ENCODE peak calls at places on chromosome 18, in ten cellular contexts. One of them, this sample, is unnamed. For H3K27me3, the result is how much of the 10 kb centered on the place peaks cover.

GRCh38 chr18:72811047-72811446 is 56.7 kb downstream of the NETO1 start:
- DNase-seq in trophoblast cell: no peak
- DNase-seq in mesendoderm: no peak
- DNase-seq in adipocyte: no peak
- DNase-seq in aorta: no peak
- DNase-seq in left lung: no peak
- DNase-seq in naive thymus-derived CD4-positive, alpha-beta T cell: no peak
- DNase-seq in gastrocnemius medialis: no peak
- DNase-seq in esophagus squamous epithelium: no peak
- DNase-seq in upper lobe of left lung: no peak
- DNase-seq in this sample: no peak

GRCh38 chr18:3794537-3795348 is 344.8 kb downstream of the TGIF1 start:
- DNase-seq in trophoblast cell: peak
- DNase-seq in upper lobe of left lung: no peak
- DNase-seq in naive thymus-derived CD4-positive, alpha-beta T cell: no peak
- DNase-seq in esophagus squamous epithelium: no peak
- DNase-seq in aorta: no peak
- DNase-seq in mesendoderm: peak
- DNase-seq in gastrocnemius medialis: no peak
- DNase-seq in left lung: no peak
- DNase-seq in adipocyte: peak
- DNase-seq in this sample: no peak

GRCh38 chr18:58682429-58683069 is 11.3 kb downstream of the MALT1 start:
- DNase-seq in upper lobe of left lung: peak
- DNase-seq in gastrocnemius medialis: peak
- DNase-seq in left lung: no peak
- DNase-seq in naive thymus-derived CD4-positive, alpha-beta T cell: no peak
- DNase-seq in adipocyte: peak
- DNase-seq in mesendoderm: peak
- DNase-seq in esophagus squamous epithelium: no peak
- DNase-seq in trophoblast cell: no peak
- DNase-seq in aorta: no peak
- DNase-seq in this sample: peak

GRCh38 chr18:8988262-8988871 is 114.1 kb upstream of the NDUFV2 start:
- DNase-seq in gastrocnemius medialis: peak
- DNase-seq in mesendoderm: peak
- DNase-seq in trophoblast cell: peak
- DNase-seq in esophagus squamous epithelium: no peak
- DNase-seq in naive thymus-derived CD4-positive, alpha-beta T cell: peak
- DNase-seq in aorta: peak
- DNase-seq in left lung: no peak
- DNase-seq in adipocyte: peak
- DNase-seq in upper lobe of left lung: peak
- DNase-seq in this sample: peak

GRCh38 chr18:13558132-13558531 is 168.2 kb downstream of the FAM210A start:
- DNase-seq in adipocyte: peak
- DNase-seq in esophagus squamous epithelium: no peak
- DNase-seq in naive thymus-derived CD4-positive, alpha-beta T cell: no peak
- DNase-seq in trophoblast cell: no peak
- DNase-seq in aorta: no peak
- DNase-seq in mesendoderm: peak
- DNase-seq in gastrocnemius medialis: no peak
- DNase-seq in upper lobe of left lung: peak
- DNase-seq in left lung: no peak
- DNase-seq in this sample: no peak

GRCh38 chr18:7749510-7749981 is 182.4 kb downstream of the PTPRM start:
- DNase-seq in upper lobe of left lung: no peak
- DNase-seq in aorta: no peak
- DNase-seq in gastrocnemius medialis: no peak
- DNase-seq in adipocyte: peak
- DNase-seq in trophoblast cell: peak
- DNase-seq in naive thymus-derived CD4-positive, alpha-beta T cell: no peak
- DNase-seq in mesendoderm: peak
- DNase-seq in left lung: no peak
- DNase-seq in esophagus squamous epithelium: no peak
- DNase-seq in this sample: no peak

GRCh38 chr18:63872586-63872985 is 14.9 kb upstream of the SERPINB2 start:
- DNase-seq in upper lobe of left lung: no peak
- DNase-seq in left lung: no peak
- DNase-seq in naive thymus-derived CD4-positive, alpha-beta T cell: no peak
- DNase-seq in aorta: no peak
- DNase-seq in adipocyte: no peak
- DNase-seq in gastrocnemius medialis: no peak
- DNase-seq in mesendoderm: no peak
- DNase-seq in esophagus squamous epithelium: no peak
- DNase-seq in trophoblast cell: no peak
- DNase-seq in this sample: no peak

GRCh38 chr18:59029663-59030421 is 109.8 kb upstream of the SEC11C start:
- DNase-seq in esophagus squamous epithelium: no peak
- DNase-seq in naive thymus-derived CD4-positive, alpha-beta T cell: no peak
- DNase-seq in aorta: no peak
- DNase-seq in gastrocnemius medialis: no peak
- DNase-seq in upper lobe of left lung: no peak
- DNase-seq in left lung: no peak
- DNase-seq in mesendoderm: no peak
- DNase-seq in adipocyte: no peak
- DNase-seq in trophoblast cell: no peak
- DNase-seq in this sample: no peak

GRCh38 chr18:36025025-36025424 is 42.3 kb downstream of the RPRD1A start:
- DNase-seq in upper lobe of left lung: no peak
- DNase-seq in gastrocnemius medialis: no peak
- DNase-seq in mesendoderm: no peak
- DNase-seq in adipocyte: no peak
- DNase-seq in left lung: no peak
- DNase-seq in trophoblast cell: no peak
- DNase-seq in naive thymus-derived CD4-positive, alpha-beta T cell: no peak
- DNase-seq in aorta: no peak
- DNase-seq in esophagus squamous epithelium: no peak
- DNase-seq in this sample: no peak

GRCh38 chr18:78629426-78629825 is 350.2 kb upstream of the SALL3 start:
- DNase-seq in aorta: no peak
- DNase-seq in mesendoderm: no peak
- DNase-seq in esophagus squamous epithelium: no peak
- DNase-seq in naive thymus-derived CD4-positive, alpha-beta T cell: no peak
- DNase-seq in upper lobe of left lung: peak
- DNase-seq in adipocyte: no peak
- DNase-seq in gastrocnemius medialis: no peak
- DNase-seq in left lung: no peak
- DNase-seq in trophoblast cell: no peak
- DNase-seq in this sample: no peak

GRCh38 chr18:77133051-77133919 is 702 bp upstream of the MBP start:
- DNase-seq in trophoblast cell: no peak
- DNase-seq in upper lobe of left lung: peak
- DNase-seq in naive thymus-derived CD4-positive, alpha-beta T cell: no peak
- DNase-seq in left lung: peak
- DNase-seq in esophagus squamous epithelium: no peak
- DNase-seq in gastrocnemius medialis: peak
- DNase-seq in adipocyte: no peak
- DNase-seq in aorta: no peak
- DNase-seq in mesendoderm: peak
- DNase-seq in this sample: peak

GRCh38 chr18:30970201-30970816 is 72.2 kb downstream of the DSC3 start:
- DNase-seq in upper lobe of left lung: no peak
- DNase-seq in adipocyte: peak
- DNase-seq in gastrocnemius medialis: no peak
- DNase-seq in trophoblast cell: peak
- DNase-seq in left lung: no peak
- DNase-seq in esophagus squamous epithelium: no peak
- DNase-seq in aorta: no peak
- DNase-seq in naive thymus-derived CD4-positive, alpha-beta T cell: no peak
- DNase-seq in mesendoderm: peak
- DNase-seq in this sample: no peak

GRCh38 chr18:34358923-34359322 is 134.2 kb upstream of the NOL4 start:
- DNase-seq in mesendoderm: peak
- DNase-seq in naive thymus-derived CD4-positive, alpha-beta T cell: no peak
- DNase-seq in esophagus squamous epithelium: no peak
- DNase-seq in gastrocnemius medialis: no peak
- DNase-seq in left lung: no peak
- DNase-seq in adipocyte: no peak
- DNase-seq in aorta: no peak
- DNase-seq in upper lobe of left lung: no peak
- DNase-seq in trophoblast cell: no peak
- DNase-seq in this sample: no peak
- H3K27me3 ChIP-seq in mesendoderm: under half
- H3K27me3 ChIP-seq in naive thymus-derived CD4-positive, alpha-beta T cell: under half
- H3K27me3 ChIP-seq in esophagus squamous epithelium: under half
- H3K27me3 ChIP-seq in gastrocnemius medialis: under half
- H3K27me3 ChIP-seq in left lung: under half
- H3K27me3 ChIP-seq in adipocyte: under half
- H3K27me3 ChIP-seq in aorta: under half
- H3K27me3 ChIP-seq in upper lobe of left lung: under half
- H3K27me3 ChIP-seq in trophoblast cell: under half
- H3K27me3 ChIP-seq in this sample: under half

GRCh38 chr18:57086163-57086562 is 60.7 kb upstream of the BOD1L2 start:
- DNase-seq in aorta: no peak
- DNase-seq in trophoblast cell: no peak
- DNase-seq in gastrocnemius medialis: no peak
- DNase-seq in left lung: no peak
- DNase-seq in mesendoderm: no peak
- DNase-seq in esophagus squamous epithelium: no peak
- DNase-seq in naive thymus-derived CD4-positive, alpha-beta T cell: no peak
- DNase-seq in upper lobe of left lung: no peak
- DNase-seq in adipocyte: no peak
- DNase-seq in this sample: no peak
- H3K27me3 ChIP-seq in aorta: under half
- H3K27me3 ChIP-seq in trophoblast cell: under half
- H3K27me3 ChIP-seq in gastrocnemius medialis: under half
- H3K27me3 ChIP-seq in left lung: under half
- H3K27me3 ChIP-seq in mesendoderm: under half
- H3K27me3 ChIP-seq in esophagus squamous epithelium: under half
- H3K27me3 ChIP-seq in naive thymus-derived CD4-positive, alpha-beta T cell: under half
- H3K27me3 ChIP-seq in upper lobe of left lung: under half
- H3K27me3 ChIP-seq in adipocyte: under half
- H3K27me3 ChIP-seq in this sample: under half

GRCh38 chr18:37394610-37394965 is 171.0 kb downstream of the CELF4 start:
- DNase-seq in left lung: no peak
- DNase-seq in naive thymus-derived CD4-positive, alpha-beta T cell: no peak
- DNase-seq in upper lobe of left lung: no peak
- DNase-seq in esophagus squamous epithelium: no peak
- DNase-seq in adipocyte: no peak
- DNase-seq in trophoblast cell: no peak
- DNase-seq in gastrocnemius medialis: no peak
- DNase-seq in aorta: no peak
- DNase-seq in mesendoderm: no peak
- DNase-seq in this sample: no peak
- H3K27me3 ChIP-seq in left lung: under half
- H3K27me3 ChIP-seq in naive thymus-derived CD4-positive, alpha-beta T cell: under half
- H3K27me3 ChIP-seq in upper lobe of left lung: under half
- H3K27me3 ChIP-seq in esophagus squamous epithelium: under half
- H3K27me3 ChIP-seq in adipocyte: under half
- H3K27me3 ChIP-seq in trophoblast cell: under half
- H3K27me3 ChIP-seq in gastrocnemius medialis: under half
- H3K27me3 ChIP-seq in aorta: under half
- H3K27me3 ChIP-seq in mesendoderm: under half
- H3K27me3 ChIP-seq in this sample: under half

GRCh38 chr18:61459896-61460295 is 126.7 kb downstream of the CDH20 start:
- DNase-seq in gastrocnemius medialis: no peak
- DNase-seq in naive thymus-derived CD4-positive, alpha-beta T cell: no peak
- DNase-seq in esophagus squamous epithelium: no peak
- DNase-seq in adipocyte: peak
- DNase-seq in upper lobe of left lung: no peak
- DNase-seq in trophoblast cell: no peak
- DNase-seq in aorta: no peak
- DNase-seq in mesendoderm: no peak
- DNase-seq in left lung: no peak
- DNase-seq in this sample: no peak
- H3K27me3 ChIP-seq in gastrocnemius medialis: under half
- H3K27me3 ChIP-seq in naive thymus-derived CD4-positive, alpha-beta T cell: under half
- H3K27me3 ChIP-seq in esophagus squamous epithelium: under half
- H3K27me3 ChIP-seq in adipocyte: under half
- H3K27me3 ChIP-seq in upper lobe of left lung: under half
- H3K27me3 ChIP-seq in trophoblast cell: under half
- H3K27me3 ChIP-seq in aorta: under half
- H3K27me3 ChIP-seq in mesendoderm: under half
- H3K27me3 ChIP-seq in left lung: under half
- H3K27me3 ChIP-seq in this sample: under half

GRCh38 chr18:55743701-55744100 is 155.7 kb upstream of the TCF4 start:
- DNase-seq in upper lobe of left lung: no peak
- DNase-seq in esophagus squamous epithelium: no peak
- DNase-seq in aorta: no peak
- DNase-seq in left lung: no peak
- DNase-seq in naive thymus-derived CD4-positive, alpha-beta T cell: no peak
- DNase-seq in mesendoderm: no peak
- DNase-seq in gastrocnemius medialis: no peak
- DNase-seq in trophoblast cell: no peak
- DNase-seq in adipocyte: no peak
- DNase-seq in this sample: no peak

GRCh38 chr18:55748227-55748738 is 160.3 kb upstream of the TCF4 start:
- DNase-seq in adipocyte: no peak
- DNase-seq in esophagus squamous epithelium: no peak
- DNase-seq in aorta: no peak
- DNase-seq in left lung: no peak
- DNase-seq in gastrocnemius medialis: no peak
- DNase-seq in trophoblast cell: peak
- DNase-seq in naive thymus-derived CD4-positive, alpha-beta T cell: no peak
- DNase-seq in upper lobe of left lung: no peak
- DNase-seq in mesendoderm: peak
- DNase-seq in this sample: no peak

GRCh38 chr18:55738483-55739114 is 150.6 kb upstream of the TCF4 start:
- DNase-seq in gastrocnemius medialis: no peak
- DNase-seq in naive thymus-derived CD4-positive, alpha-beta T cell: no peak
- DNase-seq in upper lobe of left lung: no peak
- DNase-seq in trophoblast cell: no peak
- DNase-seq in aorta: no peak
- DNase-seq in left lung: no peak
- DNase-seq in mesendoderm: no peak
- DNase-seq in esophagus squamous epithelium: no peak
- DNase-seq in adipocyte: no peak
- DNase-seq in this sample: no peak

GRCh38 chr18:55739488-55739887 is 151.5 kb upstream of the TCF4 start:
- DNase-seq in esophagus squamous epithelium: no peak
- DNase-seq in trophoblast cell: no peak
- DNase-seq in gastrocnemius medialis: no peak
- DNase-seq in adipocyte: no peak
- DNase-seq in mesendoderm: no peak
- DNase-seq in aorta: no peak
- DNase-seq in left lung: no peak
- DNase-seq in naive thymus-derived CD4-positive, alpha-beta T cell: no peak
- DNase-seq in upper lobe of left lung: no peak
- DNase-seq in this sample: no peak

DNA sequence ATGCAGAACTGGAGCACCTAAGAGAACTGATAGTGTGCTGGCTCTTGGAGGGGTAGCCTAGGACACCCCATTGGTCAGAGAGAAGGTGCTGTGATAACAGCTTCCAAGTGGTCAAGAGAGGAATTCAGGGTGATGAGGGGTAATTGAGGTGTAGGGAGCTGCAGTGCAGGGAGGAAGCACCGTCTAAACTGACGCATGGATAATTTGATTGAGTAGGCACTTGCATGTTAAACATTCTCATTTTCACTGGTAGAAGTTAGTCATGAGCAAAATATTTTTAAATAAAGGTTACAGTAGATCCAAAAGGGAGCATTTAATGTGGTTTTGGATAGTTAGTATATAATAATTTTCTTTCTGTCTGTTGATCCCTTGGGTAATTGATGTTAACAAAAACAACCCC is 155.1 kb upstream of the TCF4 start:
- DNase-seq in esophagus squamous epithelium: no peak
- DNase-seq in upper lobe of left lung: no peak
- DNase-seq in naive thymus-derived CD4-positive, alpha-beta T cell: no peak
- DNase-seq in gastrocnemius medialis: no peak
- DNase-seq in aorta: no peak
- DNase-seq in mesendoderm: no peak
- DNase-seq in adipocyte: no peak
- DNase-seq in left lung: no peak
- DNase-seq in trophoblast cell: no peak
- DNase-seq in this sample: no peak
- H3K27me3 ChIP-seq in esophagus squamous epithelium: under half
- H3K27me3 ChIP-seq in upper lobe of left lung: under half
- H3K27me3 ChIP-seq in naive thymus-derived CD4-positive, alpha-beta T cell: under half
- H3K27me3 ChIP-seq in gastrocnemius medialis: under half
- H3K27me3 ChIP-seq in aorta: under half
- H3K27me3 ChIP-seq in mesendoderm: under half
- H3K27me3 ChIP-seq in adipocyte: under half
- H3K27me3 ChIP-seq in left lung: under half
- H3K27me3 ChIP-seq in trophoblast cell: under half
- H3K27me3 ChIP-seq in this sample: under half

This sample was measured in pancreas.